ENCODE peak calls at places on chromosome 13, in seven cellular contexts. F is IMR-90, W is H1, O is neuronal stem cell, T is mesendoderm, C is mesenchymal stem cell, M is trophoblast cell. D is an unnamed sample.

GRCh38 chr13:66367356-66367755 is 862.8 kb downstream of the PCDH9 start:
- DNase-seq in T (no peak), C (no peak), O (no peak), F (peak; percentile 59), W (no peak), M (no peak), D (no peak)

GRCh38 chr13:110403315-110403714 is 96.2 kb downstream of the COL4A2 start:
- DNase-seq in C (peak; percentile 59), F (peak; percentile 84), T (no peak), M (no peak), O (no peak), W (no peak), D (no peak)

GRCh38 chr13:77810430-77810829 is 108.2 kb downstream of the EDNRB start:
- DNase-seq in M (peak; percentile 52), W (no peak), O (no peak), F (peak; percentile 34), C (peak; percentile 44), T (peak; percentile 45), D (no peak)

GRCh38 chr13:59477011-59477410 is 686.7 kb downstream of the DIAPH3 start:
- DNase-seq in M (no peak), C (no peak), O (no peak), F (no peak), W (no peak), T (no peak), D (no peak)

GRCh38 chr13:113151745-113152707 is 6.4 kb upstream of the PROZ start:
- DNase-seq in F (peak; percentile 74), O (no peak), C (peak; percentile 71), W (peak; percentile 53), M (no peak), T (peak; percentile 31), D (peak; percentile 28)

GRCh38 chr13:35771898-35772297 is 295.4 kb upstream of the MAB21L1 start:
- DNase-seq in O (no peak), M (peak; percentile 33), T (peak; percentile 85), C (peak; percentile 34), F (peak; percentile 95), W (no peak), D (no peak)

GRCh38 chr13:110731072-110731471 is 17.6 kb downstream of the ING1 start:
- DNase-seq in W (no peak), M (no peak), T (no peak), O (no peak), C (no peak), F (no peak), D (no peak)

GRCh38 chr13:22229916-22230315 is 559.0 kb downstream of the FGF9 start:
- DNase-seq in W (no peak), F (no peak), T (no peak), O (no peak), M (no peak), C (no peak), D (no peak)

GRCh38 chr13:106349080-106349841 is 186.2 kb downstream of the EFNB2 start:
- DNase-seq in T (peak; percentile 79), O (peak; percentile 38), C (peak; percentile 32), F (peak; percentile 34), M (no peak), W (peak; percentile 57), D (peak; percentile 56)

GRCh38 chr13:105030851-105031250 is 1504.6 kb downstream of the EFNB2 start:
- DNase-seq in F (no peak), O (no peak), T (no peak), M (no peak), C (no peak), W (no peak), D (no peak)

GRCh38 chr13:48783181-48783630 is 129.5 kb downstream of the CYSLTR2 start:
- DNase-seq in M (peak; percentile 98), F (peak; percentile 100), C (peak; percentile 99), T (no peak), W (no peak), O (no peak), D (no peak)

GRCh38 chr13:47955836-47956235 is 45.2 kb downstream of the SUCLA2 start:
- DNase-seq in M (no peak), O (no peak), T (no peak), W (no peak), C (no peak), F (no peak), D (no peak)

GRCh38 chr13:110422913-110423688 is 116.0 kb downstream of the COL4A2 start:
- DNase-seq in W (no peak), C (peak; percentile 36), F (no peak), O (no peak), M (no peak), T (no peak), D (no peak)

GRCh38 chr13:39765801-39766463 is 110.5 kb downstream of the COG6 start:
- DNase-seq in T (peak; percentile 48), C (peak; percentile 14), O (no peak), M (no peak), F (no peak), W (no peak), D (peak; percentile 53)

GRCh38 chr13:41564046-41564445 is 106.7 kb downstream of the RGCC start:
- DNase-seq in M (no peak), T (peak; percentile 84), F (no peak), W (no peak), O (no peak), C (no peak), D (no peak)

GRCh38 chr13:79190932-79191331 is 215.1 kb downstream of the RBM26 start:
- DNase-seq in F (no peak), M (no peak), W (no peak), C (no peak), O (no peak), T (no peak), D (no peak)

GRCh38 chr13:112729408-112729807 is 39.6 kb downstream of the ATP11A start:
- DNase-seq in T (peak; percentile 42), C (no peak), M (no peak), W (no peak), F (no peak), O (no peak), D (peak; percentile 23)

GRCh38 chr13:19604306-19604705 is 29.2 kb upstream of the MPHOSPH8 start:
- DNase-seq in O (no peak), C (no peak), F (no peak), W (no peak), T (no peak), M (no peak), D (no peak)

GRCh38 chr13:26061947-26062346 is 10.1 kb upstream of the SHISA2 start:
- DNase-seq in F (peak; percentile 61), C (peak; percentile 92), W (no peak), O (no peak), T (no peak), M (no peak), D (no peak)

GRCh38 chr13:46146898-46147297 is 35.1 kb downstream of the LCP1 start:
- DNase-seq in M (no peak), T (peak; percentile 62), C (peak; percentile 30), F (no peak), O (no peak), W (no peak), D (peak; percentile 51)

GRCh38 chr13:32443111-32443510 is 15.2 kb upstream of the N4BP2L1 start:
- DNase-seq in M (no peak), T (peak; percentile 18), W (no peak), C (peak; percentile 33), O (no peak), F (peak; percentile 23), D (no peak)

GRCh38 chr13:112795277-112795676 is 105.4 kb downstream of the ATP11A start:
- DNase-seq in F (no peak), W (no peak), O (no peak), C (no peak), M (no peak), T (no peak), D (no peak)

GRCh38 chr13:41944635-41945401 is 16.1 kb downstream of the VWA8 start:
- DNase-seq in O (no peak), T (peak; percentile 19), M (no peak), F (no peak), W (no peak), C (no peak), D (no peak)

GRCh38 chr13:113209880-113210421 is 538 bp downstream of the CUL4A start:
- DNase-seq in T (peak; percentile 83), W (peak; percentile 76), C (peak; percentile 82), M (peak; percentile 83), O (peak; percentile 47), F (peak; percentile 55), D (peak; percentile 72)

GRCh38 chr13:39929583-39929982 is 274.1 kb downstream of the COG6 start:
- DNase-seq in T (no peak), O (no peak), M (no peak), W (no peak), F (no peak), C (no peak), D (no peak)

GRCh38 chr13:43489168-43489730 is 297.5 kb downstream of the ENOX1 start:
- DNase-seq in C (no peak), F (no peak), W (no peak), M (no peak), O (no peak), T (no peak), D (no peak)
- H3K23ac ChIP-seq in C (no peak overlapping the region), F (no peak overlapping the region), W (no peak overlapping the region), M (no peak overlapping the region), O (peak overlapping the region; percentile 50), T (no peak overlapping the region), D (no peak overlapping the region)

DNA sequence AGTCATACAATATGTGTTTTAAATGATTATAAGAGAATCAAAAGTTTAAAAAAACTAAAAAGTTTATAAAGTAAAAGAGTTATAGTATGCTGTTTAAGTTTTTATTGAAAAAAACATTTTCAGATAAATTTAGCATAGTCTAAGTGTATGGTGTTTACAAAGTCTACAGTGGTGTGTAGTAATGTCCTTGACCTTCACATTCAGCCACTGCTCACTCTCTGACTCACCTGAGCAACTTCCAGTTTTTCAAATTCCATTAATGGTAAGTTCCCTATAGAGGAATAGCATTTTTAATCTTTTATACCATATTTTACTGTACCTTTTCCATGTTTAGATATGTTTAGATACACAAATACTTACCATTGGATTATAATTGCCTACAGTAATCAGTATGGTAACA is 842.4 kb upstream of the KLHL1 start:
- DNase-seq in M (no peak), T (no peak), C (no peak), O (no peak), W (no peak), F (no peak), D (no peak)
- H3K4me1 ChIP-seq in M (no peaks in the 10 kb centered on the region), T (no peaks in the 10 kb centered on the region), C (no peaks in the 10 kb centered on the region), O (no peaks in the 10 kb centered on the region), W (no peaks in the 10 kb centered on the region), F (no peaks in the 10 kb centered on the region), D (no peaks in the 10 kb centered on the region)

GRCh38 chr13:92743992-92744391 is 482.6 kb upstream of the GPC6 start:
- DNase-seq in W (no peak), F (no peak), C (no peak), M (no peak), T (no peak), O (no peak), D (no peak)

GRCh38 chr13:92739306-92739818 is 487.2 kb upstream of the GPC6 start:
- DNase-seq in M (no peak), O (no peak), W (no peak), F (peak; percentile 5), C (peak; percentile 11), T (peak; percentile 1), D (no peak)

GRCh38 chr13:92745233-92745632 is 481.4 kb upstream of the GPC6 start:
- DNase-seq in C (no peak), F (no peak), T (no peak), O (no peak), W (no peak), M (no peak), D (no peak)
- H3K23ac ChIP-seq in C (no peak overlapping the region), F (no peak overlapping the region), T (no peak overlapping the region), O (no peak overlapping the region), W (no peak overlapping the region), M (no peak overlapping the region), D (no peak overlapping the region)

DNA sequence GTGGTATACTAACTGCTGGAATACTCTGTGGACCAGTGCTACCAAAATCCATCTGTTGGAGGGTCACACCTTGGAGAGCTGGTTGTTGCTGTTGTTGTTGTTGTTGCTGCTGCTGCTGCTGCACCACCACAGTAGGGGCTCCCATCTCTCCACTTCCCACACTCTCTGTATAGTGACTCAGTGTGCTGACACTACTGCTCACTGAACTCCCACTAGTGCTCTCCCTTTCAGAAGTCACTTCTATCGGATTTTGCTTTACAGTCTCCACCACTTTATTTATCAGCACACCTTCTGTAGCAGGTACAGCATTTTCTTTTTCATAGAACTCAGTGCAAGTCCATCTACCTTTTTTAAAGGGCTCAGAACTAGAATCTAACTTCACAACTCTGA is 1.7 kb downstream of the TSC22D1 start:
- DNase-seq in C (peak; percentile 33), M (no peak), W (no peak), F (peak; percentile 36), T (no peak), O (no peak), D (no peak)
- H3K4me1 ChIP-seq in C (peaks cover 14% of the 10 kb centered on the region), M (peaks cover 21% of the 10 kb centered on the region), W (peaks cover 20% of the 10 kb centered on the region), F (peaks cover 24% of the 10 kb centered on the region), T (peaks cover 11% of the 10 kb centered on the region), O (peaks cover 19% of the 10 kb centered on the region), D (peaks cover 6% of the 10 kb centered on the region)